ENCODE peak calls at places on chromosomes 5 and 9, in nine cellular contexts. C is D721Med, M is COR-L47, D is frontal cortex, X is NCI-H1417 treated with DMSO at 0.1 percent for 48 hours, W is activated B cell treated with CpG ODN at 0.5 μM for 24 hours, G is gastrocnemius medialis, N is activated T-helper 1 cell treated with Interleukin-2 at 50 U/mL for 16 hours, R is suprapubic skin. T is an unnamed sample.

GRCh38 chr9:33239922-33240321 is at the start of gene SPINK4:
- DNase-seq in C (peak; percentile 93), M (no peak), D (no peak), X (no peak), W (no peak), G (peak; percentile 63), N (no peak), R (peak; percentile 59), T (peak; percentile 59)

GRCh38 chr5:150345716-150346115 is 11.8 kb upstream of the TCOF1 start:
- DNase-seq in C (no peak), M (peak; percentile 28), D (no peak), X (no peak), W (no peak), G (no peak), N (no peak), R (no peak), T (no peak)

GRCh38 chr5:37495210-37495609 is 116.1 kb downstream of the WDR70 start:
- DNase-seq in C (no peak), M (no peak), D (no peak), X (no peak), W (no peak), G (no peak), N (no peak), R (no peak), T (no peak)

GRCh38 chr5:37665889-37666288 is 174.0 kb downstream of the GDNF start:
- DNase-seq in C (no peak), M (no peak), D (no peak), X (no peak), W (no peak), G (peak; percentile 93), N (no peak), R (no peak), T (no peak)

GRCh38 chr5:33420946-33421345 is 19.8 kb upstream of the TARS1 start:
- DNase-seq in C (no peak), M (no peak), D (no peak), X (no peak), W (no peak), G (no peak), N (no peak), R (no peak), T (no peak)

GRCh38 chr9:5442400-5443011 is 4.8 kb upstream of the PLGRKT start:
- DNase-seq in C (no peak), M (peak; percentile 23), D (no peak), X (peak; percentile 1), W (no peak), G (peak; percentile 49), N (no peak), R (no peak), T (no peak)

GRCh38 chr5:36575367-36575781 is 31.0 kb upstream of the SLC1A3 start:
- DNase-seq in C (no peak), M (no peak), D (no peak), X (no peak), W (no peak), G (no peak), N (no peak), R (no peak), T (no peak)

GRCh38 chr9:134550584-134550983 is 91.0 kb upstream of the COL5A1 start:
- DNase-seq in C (no peak), M (no peak), D (no peak), X (no peak), W (no peak), G (no peak), N (no peak), R (no peak), T (no peak)

GRCh38 chr9:20441704-20442423 is 180.4 kb downstream of the MLLT3 start:
- DNase-seq in C (no peak), M (no peak), D (no peak), X (no peak), W (no peak), G (no peak), N (no peak), R (no peak), T (no peak)

GRCh38 chr9:124258765-124259272 is 1.1 kb downstream of the NEK6 start:
- DNase-seq in C (no peak), M (no peak), D (no peak), X (no peak), W (no peak), G (no peak), N (no peak), R (no peak), T (no peak)

GRCh38 chr5:11903614-11904269 is 504 bp downstream of the CTNND2 start:
- DNase-seq in C (no peak), M (peak; percentile 66), D (peak; percentile 68), X (no peak), W (no peak), G (no peak), N (no peak), R (no peak), T (no peak)

GRCh38 chr5:34833090-34833489 is 5.9 kb upstream of the TTC23L start:
- DNase-seq in C (no peak), M (no peak), D (no peak), X (no peak), W (no peak), G (no peak), N (no peak), R (no peak), T (no peak)

T was measured in mesenteric fat pad.